ENCODE peak calls at places on chromosomes 2 and 18, in four cellular contexts. E is HCT116, I is endothelial cell of umbilical vein, R is H1. P is an unnamed sample.

GRCh38 chr2:234454433-234454832 is 42.4 kb downstream of the ARL4C start:
- DNase-seq in R (no peak), I (no peak), E (no peak), P (no peak)

GRCh38 chr18:159037-159652 is 788 bp downstream of the USP14 start:
- DNase-seq in R (peak), E (no peak), I (peak), P (no peak)

GRCh38 chr18:75545189-75545588 is 117.7 kb upstream of the SMIM21 start:
- DNase-seq in I (no peak), R (no peak), E (no peak), P (no peak)

GRCh38 chr2:46239175-46239846 is 57.9 kb upstream of the EPAS1 start:
- DNase-seq in E (no peak), I (no peak), R (no peak), P (no peak)

GRCh38 chr2:104844813-104845551 is 8.9 kb upstream of the POU3F3 start:
- DNase-seq in E (no peak), I (no peak), R (peak), P (no peak)

GRCh38 chr2:96953611-96954489 is 32.5 kb downstream of the FAM178B start:
- DNase-seq in E (no peak), R (no peak), I (no peak), P (no peak)

GRCh38 chr2:20661028-20661980 is 5.6 kb upstream of the GDF7 start:
- DNase-seq in R (peak), I (peak), E (peak), P (peak)

GRCh38 chr2:146461068-146461467 is 1383.8 kb upstream of the ACVR2A start:
- DNase-seq in E (no peak), I (no peak), R (no peak), P (no peak)

GRCh38 chr18:1149709-1150108 is 245.0 kb downstream of the ADCYAP1 start:
- DNase-seq in E (no peak), I (no peak), R (no peak), P (no peak)

GRCh38 chr2:175892046-175892445 is 110.0 kb downstream of the LNPK start:
- DNase-seq in E (no peak), I (no peak), R (no peak), P (no peak)

GRCh38 chr2:43086451-43087221 is 139.8 kb downstream of the ZFP36L2 start:
- DNase-seq in R (no peak), E (peak), I (peak), P (no peak)

GRCh38 chr2:209094221-209094620 is 329.6 kb upstream of the MAP2 start:
- DNase-seq in E (no peak), R (no peak), I (no peak), P (no peak)

GRCh38 chr18:46419391-46420141 is 237.5 kb downstream of the LOXHD1 start:
- DNase-seq in R (no peak), I (no peak), E (no peak), P (no peak)

GRCh38 chr2:28507806-28508764 is 12.2 kb downstream of the PLB1 start:
- DNase-seq in E (peak), R (no peak), I (no peak), P (no peak)

GRCh38 chr2:1152375-1152774 is 201.7 kb downstream of the SNTG2 start:
- DNase-seq in R (no peak), E (no peak), I (no peak), P (no peak)
- H3K9ac ChIP-seq in R (no peak), E (no peak), I (no peak), P (no peak)

GRCh38 chr2:65297544-65297943 is 69.9 kb downstream of the ACTR2 start:
- DNase-seq in E (no peak), I (no peak), R (no peak), P (no peak)

GRCh38 chr2:65300772-65301711 is 73.4 kb downstream of the ACTR2 start:
- DNase-seq in E (no peak), R (no peak), I (no peak), P (no peak)

GRCh38 chr2:65298089-65298488 is 70.5 kb downstream of the ACTR2 start:
- DNase-seq in I (no peak), E (no peak), R (no peak), P (no peak)

GRCh38 chr2:65299246-65299645 is 71.6 kb downstream of the ACTR2 start:
- DNase-seq in R (no peak), E (no peak), I (no peak), P (no peak)

DNA sequence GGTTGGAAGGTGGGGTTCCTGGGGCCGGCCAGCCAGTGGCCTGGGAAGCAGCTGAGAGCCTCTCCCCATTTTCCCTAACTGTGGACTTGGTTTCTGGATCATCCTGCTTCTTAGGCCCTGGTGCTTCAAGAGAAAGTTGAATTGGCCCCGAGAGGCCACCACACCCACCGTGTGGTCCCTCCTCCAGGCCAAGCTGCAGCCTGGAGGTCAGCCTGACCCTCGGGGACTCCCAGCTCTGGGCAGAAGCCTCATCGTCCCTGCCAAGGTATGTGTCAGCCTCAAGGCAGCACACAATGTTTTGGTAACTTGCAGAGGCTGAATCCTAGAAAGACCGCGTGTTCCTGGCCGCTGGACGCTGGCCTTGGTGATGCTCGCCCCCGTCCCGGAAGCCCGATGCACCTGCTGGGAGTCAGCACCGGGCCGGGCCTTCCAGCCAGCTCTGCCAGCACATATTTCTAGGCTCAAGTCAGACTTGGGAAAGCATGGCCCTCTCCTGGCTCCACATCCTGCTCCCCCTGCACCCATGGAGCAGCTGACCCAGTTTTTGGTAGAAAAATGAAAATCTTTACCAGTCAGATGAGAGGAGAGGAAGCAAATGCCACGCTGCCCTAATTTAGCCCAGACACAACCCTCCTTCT is 72.6 kb downstream of the ACTR2 start:
- DNase-seq in E (no peak), I (no peak), R (no peak), P (no peak)
- TF ChIP-seq POLR2AphosphoS5 in E (no peak), I (no peak), R (no peak), P (no peak)

GRCh38 chr2:39435254-39435653 is 1.8 kb downstream of the MAP4K3 start:
- DNase-seq in I (no peak), R (no peak), E (no peak), P (no peak)
- H3K9ac ChIP-seq in I (peak), R (no peak), E (peak), P (peak)

DNA sequence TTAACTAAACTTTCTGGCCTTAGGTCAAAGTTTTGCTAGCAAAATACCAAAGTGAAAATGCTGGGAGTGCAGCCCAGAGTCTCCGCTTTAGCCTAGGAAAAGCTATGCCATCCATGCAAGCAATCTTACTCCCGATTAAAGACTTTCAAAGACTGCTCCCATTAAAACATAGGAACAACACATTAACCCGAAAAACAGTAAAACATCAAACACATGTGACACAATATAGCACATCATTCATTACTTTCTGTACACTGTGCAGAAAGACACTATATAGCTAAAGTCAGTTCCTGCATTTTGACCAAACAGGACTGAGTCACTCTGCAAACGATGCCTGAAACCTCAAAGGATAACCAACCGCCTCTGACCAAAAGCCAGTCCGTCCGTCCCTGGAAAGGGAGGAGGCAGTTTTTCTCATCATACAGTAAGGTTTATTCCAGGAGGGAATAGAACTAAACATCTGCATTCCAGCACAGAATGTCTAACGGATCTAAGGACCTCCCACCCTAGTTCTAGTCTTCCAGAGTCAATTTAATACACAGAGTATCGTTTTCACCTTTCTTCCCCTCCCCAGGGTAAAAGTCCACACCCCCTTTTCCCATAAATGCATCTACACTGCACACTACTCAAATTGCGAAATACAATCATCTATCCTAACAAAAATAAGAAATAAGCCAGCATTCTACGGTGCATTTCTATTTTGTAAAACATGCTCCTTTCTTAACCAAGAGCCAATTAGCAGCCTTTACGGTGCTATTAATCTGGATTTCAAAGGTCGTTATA is 1.7 kb downstream of the ROCK2 start:
- DNase-seq in I (peak), E (peak), R (no peak), P (no peak)
- TF ChIP-seq POLR2AphosphoS5 in I (no peak), E (peak), R (no peak), P (no peak)